ENCODE peak calls at places on chromosomes 2 and 18, in eight cellular contexts. P is T-helper 9 cell, Q is left lung, B is neural crest cell, R is keratinocyte, V is NCI-H1092 treated with DMSO at 0.1 percent for 48 hours, J is AG08396, M is A549. Y is an unnamed sample.

GRCh38 chr2:29443627-29444026 is 328.4 kb downstream of the CLIP4 start:
- DNase-seq in P (no peak), M (no peak), Q (no peak), R (peak), J (no peak), B (no peak), V (peak), Y (no peak)

GRCh38 chr2:133787207-133787606 is 218.9 kb upstream of the NCKAP5 start:
- DNase-seq in Q (no peak), V (no peak), M (no peak), P (no peak), R (no peak), J (no peak), B (no peak), Y (no peak)

GRCh38 chr2:206693399-206694137 is 24.6 kb downstream of the DYTN start:
- DNase-seq in M (peak), R (no peak), V (peak), J (peak), B (peak), Q (no peak), P (peak), Y (peak)

GRCh38 chr2:230861564-230862255 is 3.0 kb upstream of the ITM2C start:
- DNase-seq in J (no peak), M (no peak), B (no peak), V (no peak), P (no peak), R (no peak), Q (peak), Y (no peak)

GRCh38 chr2:1477196-1478040 is 64.2 kb downstream of the TPO start:
- DNase-seq in Q (peak), J (no peak), M (no peak), P (no peak), V (no peak), R (no peak), B (no peak), Y (no peak)

GRCh38 chr2:85830645-85831044 is 58.1 kb downstream of the ST3GAL5 start:
- DNase-seq in J (no peak), R (no peak), Q (no peak), P (no peak), B (no peak), V (no peak), M (no peak), Y (no peak)

GRCh38 chr2:29561241-29562027 is 360.0 kb downstream of the ALK start:
- DNase-seq in M (no peak), B (no peak), V (no peak), P (no peak), Q (peak), J (no peak), R (no peak), Y (no peak)

GRCh38 chr18:10755855-10756254 is 230.0 kb downstream of the NAPG start:
- DNase-seq in R (no peak), J (no peak), Q (no peak), V (no peak), M (no peak), P (no peak), B (no peak), Y (no peak)

GRCh38 chr2:15300645-15301573 is 260.2 kb downstream of the NBAS start:
- DNase-seq in M (no peak), B (no peak), V (no peak), R (no peak), J (no peak), P (no peak), Q (no peak), Y (no peak)

GRCh38 chr2:213162515-213163118 is 11.2 kb upstream of the IKZF2 start:
- DNase-seq in B (no peak), R (no peak), M (no peak), Q (no peak), V (no peak), J (no peak), P (no peak), Y (no peak)

GRCh38 chr2:159711562-159712193 is 628 bp upstream of the MARCHF7 start:
- DNase-seq in R (no peak), P (no peak), V (no peak), Q (no peak), M (no peak), B (no peak), J (no peak), Y (no peak)

GRCh38 chr2:176507736-176508135 is 238.5 kb downstream of the MTX2 start:
- DNase-seq in J (no peak), Q (no peak), V (no peak), R (no peak), M (no peak), P (no peak), B (no peak), Y (no peak)

GRCh38 chr2:217890445-217890844 is 112.3 kb downstream of the TNS1 start:
- DNase-seq in B (no peak), M (peak), V (no peak), P (no peak), R (no peak), J (peak), Q (no peak), Y (no peak)

GRCh38 chr2:37181726-37182684 is 6.5 kb downstream of the SULT6B1 start:
- DNase-seq in B (no peak), P (no peak), M (no peak), J (no peak), Q (no peak), V (no peak), R (no peak), Y (no peak)

GRCh38 chr2:38095996-38096861 is 20.3 kb upstream of the CYP1B1 start:
- DNase-seq in V (no peak), P (no peak), B (no peak), M (no peak), Q (no peak), R (no peak), J (no peak), Y (no peak)

Y was measured in iPS DF 19.7.